ENCODE peak calls at places on chromosomes 5 and 9, in eight cellular contexts. One of them, this sample, is unnamed.

GRCh38 chr5:145975361-145976066 is 39.1 kb downstream of the SH3RF2 start:
- DNase-seq in cardiac fibroblast: peak; percentile 89
- DNase-seq in HT1080: peak; percentile 96
- DNase-seq in H7: no peak
- DNase-seq in NCI-H524: no peak
- DNase-seq in LoVo: peak; percentile 80
- DNase-seq in skeletal muscle cell: peak; percentile 80
- DNase-seq in NCI-H460: no peak
- DNase-seq in this sample: no peak

GRCh38 chr9:20189871-20190270 is 401.0 kb upstream of the SLC24A2 start:
- DNase-seq in H7: peak; percentile 32
- DNase-seq in cardiac fibroblast: no peak
- DNase-seq in HT1080: no peak
- DNase-seq in skeletal muscle cell: no peak
- DNase-seq in NCI-H524: no peak
- DNase-seq in NCI-H460: no peak
- DNase-seq in LoVo: no peak
- DNase-seq in this sample: no peak

GRCh38 chr5:69105996-69106906 is 12.4 kb downstream of the SLC30A5 start:
- DNase-seq in NCI-H524: no peak
- DNase-seq in HT1080: no peak
- DNase-seq in LoVo: no peak
- DNase-seq in skeletal muscle cell: no peak
- DNase-seq in NCI-H460: no peak
- DNase-seq in cardiac fibroblast: no peak
- DNase-seq in H7: no peak
- DNase-seq in this sample: no peak

GRCh38 chr5:33260098-33260497 is 180.7 kb upstream of the TARS1 start:
- DNase-seq in HT1080: no peak
- DNase-seq in skeletal muscle cell: no peak
- DNase-seq in H7: no peak
- DNase-seq in LoVo: no peak
- DNase-seq in NCI-H524: no peak
- DNase-seq in NCI-H460: no peak
- DNase-seq in cardiac fibroblast: peak; percentile 71
- DNase-seq in this sample: no peak

GRCh38 chr5:169300468-169301385 is at the start of gene SLIT3:
- DNase-seq in NCI-H524: no peak
- DNase-seq in LoVo: no peak
- DNase-seq in cardiac fibroblast: peak; percentile 68
- DNase-seq in skeletal muscle cell: peak; percentile 36
- DNase-seq in H7: peak; percentile 93
- DNase-seq in NCI-H460: no peak
- DNase-seq in HT1080: no peak
- DNase-seq in this sample: peak; percentile 69

GRCh38 chr9:86458456-86458855 is 104.2 kb upstream of the TUT7 start:
- DNase-seq in LoVo: no peak
- DNase-seq in HT1080: no peak
- DNase-seq in cardiac fibroblast: no peak
- DNase-seq in NCI-H460: no peak
- DNase-seq in skeletal muscle cell: no peak
- DNase-seq in H7: no peak
- DNase-seq in NCI-H524: no peak
- DNase-seq in this sample: no peak

GRCh38 chr9:19409406-19410194 is 791 bp downstream of the ACER2 start:
- DNase-seq in NCI-H460: no peak
- DNase-seq in LoVo: peak; percentile 33
- DNase-seq in skeletal muscle cell: no peak
- DNase-seq in H7: peak; percentile 72
- DNase-seq in NCI-H524: no peak
- DNase-seq in HT1080: peak; percentile 28
- DNase-seq in cardiac fibroblast: no peak
- DNase-seq in this sample: peak; percentile 68

GRCh38 chr5:1859099-1859498 is 23.6 kb downstream of the IRX4 start:
- DNase-seq in NCI-H460: no peak
- DNase-seq in cardiac fibroblast: no peak
- DNase-seq in H7: no peak
- DNase-seq in NCI-H524: no peak
- DNase-seq in skeletal muscle cell: no peak
- DNase-seq in LoVo: no peak
- DNase-seq in HT1080: no peak
- DNase-seq in this sample: no peak

GRCh38 chr5:134242146-134242545 is 16.3 kb upstream of the PPP2CA start:
- DNase-seq in NCI-H524: no peak
- DNase-seq in LoVo: no peak
- DNase-seq in NCI-H460: no peak
- DNase-seq in skeletal muscle cell: peak; percentile 91
- DNase-seq in H7: no peak
- DNase-seq in cardiac fibroblast: peak; percentile 94
- DNase-seq in HT1080: peak; percentile 86
- DNase-seq in this sample: no peak

GRCh38 chr9:97737429-97737828 is 40.3 kb upstream of the XPA start:
- DNase-seq in LoVo: no peak
- DNase-seq in NCI-H460: peak; percentile 35
- DNase-seq in H7: peak; percentile 81
- DNase-seq in HT1080: peak; percentile 71
- DNase-seq in skeletal muscle cell: no peak
- DNase-seq in NCI-H524: peak; percentile 62
- DNase-seq in cardiac fibroblast: peak; percentile 18
- DNase-seq in this sample: no peak

GRCh38 chr5:633521-633955 is 21.4 kb downstream of the CEP72 start:
- DNase-seq in NCI-H524: no peak
- DNase-seq in HT1080: peak; percentile 29
- DNase-seq in skeletal muscle cell: peak; percentile 31
- DNase-seq in NCI-H460: no peak
- DNase-seq in H7: no peak
- DNase-seq in LoVo: no peak
- DNase-seq in cardiac fibroblast: peak; percentile 33
- DNase-seq in this sample: peak; percentile 57

GRCh38 chr9:113482341-113482740 is 18.8 kb downstream of the RGS3 start:
- DNase-seq in NCI-H524: no peak
- DNase-seq in NCI-H460: no peak
- DNase-seq in H7: no peak
- DNase-seq in LoVo: no peak
- DNase-seq in cardiac fibroblast: no peak
- DNase-seq in HT1080: no peak
- DNase-seq in skeletal muscle cell: no peak
- DNase-seq in this sample: no peak

GRCh38 chr5:82674718-82675117 is 396.6 kb upstream of the RPS23 start:
- DNase-seq in NCI-H524: no peak
- DNase-seq in LoVo: no peak
- DNase-seq in HT1080: no peak
- DNase-seq in NCI-H460: no peak
- DNase-seq in skeletal muscle cell: no peak
- DNase-seq in H7: no peak
- DNase-seq in cardiac fibroblast: no peak
- DNase-seq in this sample: no peak

GRCh38 chr9:7318920-7319319 is 480.7 kb downstream of the DMAC1 start:
- DNase-seq in NCI-H460: no peak
- DNase-seq in cardiac fibroblast: no peak
- DNase-seq in LoVo: no peak
- DNase-seq in NCI-H524: no peak
- DNase-seq in skeletal muscle cell: no peak
- DNase-seq in H7: peak; percentile 13
- DNase-seq in HT1080: no peak
- DNase-seq in this sample: no peak

GRCh38 chr5:115949096-115949495 is 13.2 kb upstream of the LVRN start:
- DNase-seq in NCI-H460: no peak
- DNase-seq in skeletal muscle cell: no peak
- DNase-seq in cardiac fibroblast: peak; percentile 61
- DNase-seq in HT1080: peak; percentile 5
- DNase-seq in H7: no peak
- DNase-seq in NCI-H524: no peak
- DNase-seq in LoVo: no peak
- DNase-seq in this sample: no peak

GRCh38 chr5:156477196-156477595 is 150.2 kb downstream of the SGCD start:
- DNase-seq in NCI-H524: no peak
- DNase-seq in cardiac fibroblast: no peak
- DNase-seq in NCI-H460: no peak
- DNase-seq in skeletal muscle cell: no peak
- DNase-seq in HT1080: no peak
- DNase-seq in H7: no peak
- DNase-seq in LoVo: no peak
- DNase-seq in this sample: no peak

GRCh38 chr5:158847772-158848171 is 251.9 kb downstream of the EBF1 start:
- DNase-seq in HT1080: no peak
- DNase-seq in NCI-H460: no peak
- DNase-seq in LoVo: no peak
- DNase-seq in H7: no peak
- DNase-seq in skeletal muscle cell: no peak
- DNase-seq in cardiac fibroblast: no peak
- DNase-seq in NCI-H524: no peak
- DNase-seq in this sample: no peak

GRCh38 chr5:180596668-180597231 is 5.5 kb upstream of the SCGB3A1 start:
- DNase-seq in cardiac fibroblast: no peak
- DNase-seq in H7: peak; percentile 33
- DNase-seq in NCI-H460: no peak
- DNase-seq in LoVo: no peak
- DNase-seq in NCI-H524: no peak
- DNase-seq in skeletal muscle cell: no peak
- DNase-seq in HT1080: no peak
- DNase-seq in this sample: peak; percentile 66

GRCh38 chr5:167940911-167941310 is 350.5 kb upstream of the WWC1 start:
- DNase-seq in HT1080: no peak
- DNase-seq in cardiac fibroblast: no peak
- DNase-seq in NCI-H524: no peak
- DNase-seq in LoVo: no peak
- DNase-seq in NCI-H460: no peak
- DNase-seq in skeletal muscle cell: no peak
- DNase-seq in H7: no peak
- DNase-seq in this sample: no peak

GRCh38 chr5:61918606-61919005 is 387.4 kb upstream of the KIF2A start:
- DNase-seq in NCI-H524: no peak
- DNase-seq in NCI-H460: no peak
- DNase-seq in HT1080: no peak
- DNase-seq in cardiac fibroblast: no peak
- DNase-seq in H7: no peak
- DNase-seq in skeletal muscle cell: no peak
- DNase-seq in LoVo: no peak
- DNase-seq in this sample: no peak

GRCh38 chr9:11312976-11313375 is 700.2 kb upstream of the PTPRD start:
- DNase-seq in skeletal muscle cell: no peak
- DNase-seq in H7: no peak
- DNase-seq in LoVo: no peak
- DNase-seq in NCI-H460: no peak
- DNase-seq in HT1080: peak; percentile 9
- DNase-seq in NCI-H524: no peak
- DNase-seq in cardiac fibroblast: no peak
- DNase-seq in this sample: no peak

GRCh38 chr5:98798371-98798770 is 24.9 kb downstream of the RGMB start:
- DNase-seq in skeletal muscle cell: no peak
- DNase-seq in H7: no peak
- DNase-seq in HT1080: no peak
- DNase-seq in LoVo: no peak
- DNase-seq in cardiac fibroblast: no peak
- DNase-seq in NCI-H524: no peak
- DNase-seq in NCI-H460: no peak
- DNase-seq in this sample: no peak

GRCh38 chr9:76458903-76459690 is at the start of gene GCNT1:
- DNase-seq in skeletal muscle cell: peak; percentile 25
- DNase-seq in cardiac fibroblast: peak; percentile 82
- DNase-seq in LoVo: peak; percentile 90
- DNase-seq in H7: peak; percentile 99
- DNase-seq in NCI-H460: peak; percentile 67
- DNase-seq in HT1080: peak; percentile 75
- DNase-seq in NCI-H524: peak; percentile 55
- DNase-seq in this sample: peak; percentile 95

GRCh38 chr9:27519466-27520465 is 4.3 kb upstream of the IFNK start:
- DNase-seq in cardiac fibroblast: peak; percentile 29
- DNase-seq in skeletal muscle cell: no peak
- DNase-seq in H7: no peak
- DNase-seq in HT1080: peak; percentile 42
- DNase-seq in NCI-H460: no peak
- DNase-seq in LoVo: no peak
- DNase-seq in NCI-H524: no peak
- DNase-seq in this sample: no peak

GRCh38 chr5:16742938-16743337 is 126.1 kb upstream of the RETREG1 start:
- DNase-seq in NCI-H460: no peak
- DNase-seq in cardiac fibroblast: peak; percentile 53
- DNase-seq in skeletal muscle cell: no peak
- DNase-seq in HT1080: peak; percentile 56
- DNase-seq in LoVo: no peak
- DNase-seq in H7: no peak
- DNase-seq in NCI-H524: no peak
- DNase-seq in this sample: no peak

GRCh38 chr5:374631-375335 is 53.3 kb downstream of the AHRR start:
- DNase-seq in NCI-H460: no peak
- DNase-seq in skeletal muscle cell: no peak
- DNase-seq in cardiac fibroblast: no peak
- DNase-seq in H7: peak; percentile 66
- DNase-seq in LoVo: no peak
- DNase-seq in HT1080: no peak
- DNase-seq in NCI-H524: no peak
- DNase-seq in this sample: peak; percentile 61

GRCh38 chr5:103589416-103590175 is 27.0 kb upstream of the NUDT12 start:
- DNase-seq in LoVo: no peak
- DNase-seq in skeletal muscle cell: peak; percentile 33
- DNase-seq in HT1080: no peak
- DNase-seq in cardiac fibroblast: peak; percentile 32
- DNase-seq in NCI-H524: no peak
- DNase-seq in NCI-H460: no peak
- DNase-seq in H7: no peak
- DNase-seq in this sample: no peak

GRCh38 chr9:98479967-98480847 is 224.8 kb upstream of the TBC1D2 start:
- DNase-seq in cardiac fibroblast: peak; percentile 65
- DNase-seq in LoVo: no peak
- DNase-seq in NCI-H524: no peak
- DNase-seq in HT1080: peak; percentile 59
- DNase-seq in skeletal muscle cell: no peak
- DNase-seq in H7: no peak
- DNase-seq in NCI-H460: no peak
- DNase-seq in this sample: no peak

GRCh38 chr5:14266171-14266570 is 123.0 kb downstream of the TRIO start:
- DNase-seq in NCI-H460: peak; percentile 27
- DNase-seq in LoVo: no peak
- DNase-seq in cardiac fibroblast: no peak
- DNase-seq in skeletal muscle cell: no peak
- DNase-seq in HT1080: peak; percentile 50
- DNase-seq in H7: no peak
- DNase-seq in NCI-H524: no peak
- DNase-seq in this sample: no peak

GRCh38 chr5:150167908-150168307 is 1.3 kb downstream of the CDX1 start:
- DNase-seq in NCI-H460: no peak
- DNase-seq in LoVo: no peak
- DNase-seq in skeletal muscle cell: no peak
- DNase-seq in cardiac fibroblast: no peak
- DNase-seq in H7: peak; percentile 74
- DNase-seq in HT1080: no peak
- DNase-seq in NCI-H524: no peak
- DNase-seq in this sample: no peak

GRCh38 chr5:157748740-157749461 is 5.4 kb downstream of the LSM11 start:
- DNase-seq in HT1080: peak; percentile 88
- DNase-seq in cardiac fibroblast: peak; percentile 94
- DNase-seq in LoVo: no peak
- DNase-seq in H7: no peak
- DNase-seq in NCI-H460: no peak
- DNase-seq in NCI-H524: no peak
- DNase-seq in skeletal muscle cell: peak; percentile 46
- DNase-seq in this sample: no peak

GRCh38 chr5:87836696-87837095 is 424.0 kb upstream of the CCNH start:
- DNase-seq in LoVo: no peak
- DNase-seq in NCI-H524: no peak
- DNase-seq in skeletal muscle cell: no peak
- DNase-seq in HT1080: no peak
- DNase-seq in NCI-H460: no peak
- DNase-seq in cardiac fibroblast: no peak
- DNase-seq in H7: no peak
- DNase-seq in this sample: no peak

GRCh38 chr9:130537346-130538050 is 41.9 kb upstream of the FUBP3 start:
- DNase-seq in skeletal muscle cell: no peak
- DNase-seq in NCI-H524: no peak
- DNase-seq in HT1080: peak; percentile 37
- DNase-seq in LoVo: no peak
- DNase-seq in cardiac fibroblast: peak; percentile 15
- DNase-seq in NCI-H460: no peak
- DNase-seq in H7: peak; percentile 45
- DNase-seq in this sample: no peak

GRCh38 chr5:108168915-108169314 is 213.0 kb downstream of the FBXL17 start:
- DNase-seq in cardiac fibroblast: no peak
- DNase-seq in LoVo: no peak
- DNase-seq in skeletal muscle cell: peak; percentile 3
- DNase-seq in NCI-H524: no peak
- DNase-seq in H7: no peak
- DNase-seq in NCI-H460: no peak
- DNase-seq in HT1080: no peak
- DNase-seq in this sample: no peak

This sample was measured in upper lobe of right lung.